ENCODE peak calls at places on chromosomes 6 and 20, in six cellular contexts. M is lung microvascular endothelial cell; W is H9; O is skeletal muscle cell; L is AG08395; D is stimulated activated CD8-positive, alpha-beta memory T cell treated with anti-CD3 and anti-CD28 coated beads, Interleukin-15, amount 100 ng/mL, for 1 hour. U is an unnamed sample.

GRCh38 chr6:101490857-101491256 is 97.3 kb downstream of the GRIK2 start:
- DNase-seq in D (no peak), W (no peak), L (no peak), M (no peak), O (no peak), U (no peak)

GRCh38 chr6:158646023-158646888 is 1.7 kb upstream of the DYNLT1 start:
- DNase-seq in D (no peak), W (no peak), L (no peak), M (no peak), O (no peak), U (peak; percentile 63)

GRCh38 chr6:25202505-25202904 is 76.7 kb upstream of the CARMIL1 start:
- DNase-seq in L (peak; percentile 61), D (no peak), W (no peak), M (peak; percentile 62), O (peak; percentile 41), U (no peak)

GRCh38 chr20:35434085-35435005 is 3.7 kb downstream of the GDF5 start:
- DNase-seq in L (peak; percentile 39), W (no peak), D (no peak), M (no peak), O (no peak), U (no peak)

GRCh38 chr6:35061102-35061615 is 80.0 kb downstream of the TCP11 start:
- DNase-seq in L (no peak), W (no peak), O (no peak), D (no peak), M (no peak), U (no peak)

GRCh38 chr6:31246051-31246495 is 25.8 kb downstream of the HLA-C start:
- DNase-seq in L (peak; percentile 73), M (peak; percentile 80), W (no peak), O (peak; percentile 28), D (no peak), U (peak; percentile 91)

GRCh38 chr6:15962449-15962764 is 166.5 kb upstream of the MYLIP start:
- DNase-seq in O (peak; percentile 72), W (no peak), D (no peak), M (peak; percentile 98), L (peak; percentile 89), U (no peak)

GRCh38 chr6:166221040-166221439 is 53.4 kb upstream of the TBXT start:
- DNase-seq in O (no peak), M (no peak), D (no peak), W (no peak), L (no peak), U (no peak)

GRCh38 chr20:25220810-25221591 is 25.5 kb downstream of the ENTPD6 start:
- DNase-seq in M (no peak), W (no peak), O (no peak), D (no peak), L (no peak), U (peak; percentile 54)

GRCh38 chr20:57769756-57770155 is 59.9 kb upstream of the PMEPA1 start:
- DNase-seq in L (no peak), W (no peak), M (peak; percentile 74), O (no peak), D (no peak), U (peak; percentile 94)

GRCh38 chr6:35300848-35301247 is 3.2 kb downstream of the DEF6 start:
- DNase-seq in L (no peak), W (no peak), O (no peak), M (no peak), D (no peak), U (peak; percentile 30)

GRCh38 chr20:57653910-57654309 is 33.7 kb upstream of the ZBP1 start:
- DNase-seq in W (no peak), O (no peak), D (no peak), M (no peak), L (no peak), U (peak; percentile 12)

GRCh38 chr20:44796758-44797457 is 13.4 kb downstream of the RIMS4 start:
- DNase-seq in W (no peak), L (no peak), D (no peak), O (no peak), M (no peak), U (peak; percentile 69)

GRCh38 chr20:44431502-44432234 is 44.0 kb upstream of the TTPAL start:
- DNase-seq in D (no peak), O (no peak), L (no peak), W (no peak), M (no peak), U (no peak)

GRCh38 chr20:58980711-58981563 is at the start of gene NELFCD:
- DNase-seq in L (peak; percentile 100), O (peak; percentile 21), D (peak; percentile 76), W (peak; percentile 93), M (peak; percentile 83), U (peak; percentile 93)

GRCh38 chr20:33947709-33948295 is 45.9 kb upstream of the RALY start:
- DNase-seq in O (no peak), W (peak; percentile 87), D (no peak), L (no peak), M (peak; percentile 66), U (peak; percentile 83)